ENCODE peak calls at places on chromosomes 7 and 10, in five cellular contexts. One of them, this sample, is unnamed.
A peak's percentile ranks its signal among the peaks of the same experiment; 100 is the strongest.

GRCh38 chr10:78173360-78174020 is 139.8 kb downstream of the RPS24 start:
- DNase-seq in NCI-H526 treated with DMSO at 0.1 percent for 48 hours: no peak
- DNase-seq in GM10248: no peak
- DNase-seq in GM23248: peak; percentile 61
- DNase-seq in stimulated activated CD4-positive, alpha-beta T cell treated with anti-CD3 and anti-CD28 coated beads, Interleukin-1b, Interleukin-23, amount 100 ng/mL, for 1 hour: no peak
- DNase-seq in this sample: peak; percentile 37

GRCh38 chr10:34520084-34520483 is 295.0 kb downstream of the PARD3 start:
- DNase-seq in GM23248: no peak
- DNase-seq in NCI-H526 treated with DMSO at 0.1 percent for 48 hours: no peak
- DNase-seq in stimulated activated CD4-positive, alpha-beta T cell treated with anti-CD3 and anti-CD28 coated beads, Interleukin-1b, Interleukin-23, amount 100 ng/mL, for 1 hour: no peak
- DNase-seq in GM10248: no peak
- DNase-seq in this sample: no peak

GRCh38 chr7:139776486-139777303 is 1.1 kb downstream of the HIPK2 start:
- DNase-seq in NCI-H526 treated with DMSO at 0.1 percent for 48 hours: peak; percentile 70
- DNase-seq in GM10248: peak; percentile 34
- DNase-seq in stimulated activated CD4-positive, alpha-beta T cell treated with anti-CD3 and anti-CD28 coated beads, Interleukin-1b, Interleukin-23, amount 100 ng/mL, for 1 hour: no peak
- DNase-seq in GM23248: peak; percentile 76
- DNase-seq in this sample: peak; percentile 52

GRCh38 chr7:78769551-78770101 is 683.8 kb downstream of the MAGI2 start:
- DNase-seq in NCI-H526 treated with DMSO at 0.1 percent for 48 hours: peak; percentile 48
- DNase-seq in GM23248: peak; percentile 56
- DNase-seq in GM10248: peak; percentile 26
- DNase-seq in stimulated activated CD4-positive, alpha-beta T cell treated with anti-CD3 and anti-CD28 coated beads, Interleukin-1b, Interleukin-23, amount 100 ng/mL, for 1 hour: no peak
- DNase-seq in this sample: peak; percentile 11

GRCh38 chr7:69645683-69646082 is 47.4 kb downstream of the AUTS2 start:
- DNase-seq in stimulated activated CD4-positive, alpha-beta T cell treated with anti-CD3 and anti-CD28 coated beads, Interleukin-1b, Interleukin-23, amount 100 ng/mL, for 1 hour: no peak
- DNase-seq in NCI-H526 treated with DMSO at 0.1 percent for 48 hours: no peak
- DNase-seq in GM23248: no peak
- DNase-seq in GM10248: no peak
- DNase-seq in this sample: no peak

GRCh38 chr7:40674316-40674715 is 539.5 kb downstream of the SUGCT start:
- DNase-seq in stimulated activated CD4-positive, alpha-beta T cell treated with anti-CD3 and anti-CD28 coated beads, Interleukin-1b, Interleukin-23, amount 100 ng/mL, for 1 hour: no peak
- DNase-seq in GM10248: no peak
- DNase-seq in GM23248: no peak
- DNase-seq in NCI-H526 treated with DMSO at 0.1 percent for 48 hours: no peak
- DNase-seq in this sample: no peak

GRCh38 chr10:32155075-32155516 is 98.9 kb upstream of the KIF5B start:
- DNase-seq in stimulated activated CD4-positive, alpha-beta T cell treated with anti-CD3 and anti-CD28 coated beads, Interleukin-1b, Interleukin-23, amount 100 ng/mL, for 1 hour: no peak
- DNase-seq in GM10248: no peak
- DNase-seq in GM23248: peak; percentile 84
- DNase-seq in NCI-H526 treated with DMSO at 0.1 percent for 48 hours: no peak
- DNase-seq in this sample: peak; percentile 33

GRCh38 chr10:130764651-130765050 is 546.9 kb downstream of the TCERG1L start:
- DNase-seq in GM23248: no peak
- DNase-seq in NCI-H526 treated with DMSO at 0.1 percent for 48 hours: no peak
- DNase-seq in GM10248: no peak
- DNase-seq in stimulated activated CD4-positive, alpha-beta T cell treated with anti-CD3 and anti-CD28 coated beads, Interleukin-1b, Interleukin-23, amount 100 ng/mL, for 1 hour: no peak
- DNase-seq in this sample: no peak

GRCh38 chr7:33644489-33644888 is 260.9 kb upstream of the BMPER start:
- DNase-seq in stimulated activated CD4-positive, alpha-beta T cell treated with anti-CD3 and anti-CD28 coated beads, Interleukin-1b, Interleukin-23, amount 100 ng/mL, for 1 hour: no peak
- DNase-seq in GM10248: no peak
- DNase-seq in GM23248: peak; percentile 29
- DNase-seq in NCI-H526 treated with DMSO at 0.1 percent for 48 hours: no peak
- DNase-seq in this sample: no peak

GRCh38 chr7:78734626-78735025 is 718.8 kb downstream of the MAGI2 start:
- DNase-seq in stimulated activated CD4-positive, alpha-beta T cell treated with anti-CD3 and anti-CD28 coated beads, Interleukin-1b, Interleukin-23, amount 100 ng/mL, for 1 hour: no peak
- DNase-seq in NCI-H526 treated with DMSO at 0.1 percent for 48 hours: no peak
- DNase-seq in GM10248: no peak
- DNase-seq in GM23248: no peak
- DNase-seq in this sample: no peak

GRCh38 chr10:132057191-132057681 is 8.5 kb upstream of the JAKMIP3 start:
- DNase-seq in NCI-H526 treated with DMSO at 0.1 percent for 48 hours: no peak
- DNase-seq in GM10248: no peak
- DNase-seq in stimulated activated CD4-positive, alpha-beta T cell treated with anti-CD3 and anti-CD28 coated beads, Interleukin-1b, Interleukin-23, amount 100 ng/mL, for 1 hour: no peak
- DNase-seq in GM23248: no peak
- DNase-seq in this sample: no peak

GRCh38 chr7:39589323-39590111 is 23.3 kb downstream of the YAE1 start:
- DNase-seq in GM10248: peak; percentile 52
- DNase-seq in stimulated activated CD4-positive, alpha-beta T cell treated with anti-CD3 and anti-CD28 coated beads, Interleukin-1b, Interleukin-23, amount 100 ng/mL, for 1 hour: no peak
- DNase-seq in NCI-H526 treated with DMSO at 0.1 percent for 48 hours: peak; percentile 38
- DNase-seq in GM23248: peak; percentile 87
- DNase-seq in this sample: peak; percentile 68

GRCh38 chr7:25722856-25723255 is 429.1 kb upstream of the NFE2L3 start:
- DNase-seq in GM23248: no peak
- DNase-seq in GM10248: no peak
- DNase-seq in NCI-H526 treated with DMSO at 0.1 percent for 48 hours: no peak
- DNase-seq in stimulated activated CD4-positive, alpha-beta T cell treated with anti-CD3 and anti-CD28 coated beads, Interleukin-1b, Interleukin-23, amount 100 ng/mL, for 1 hour: no peak
- DNase-seq in this sample: no peak

GRCh38 chr7:1669486-1669951 is 558 bp upstream of the ELFN1 start:
- DNase-seq in NCI-H526 treated with DMSO at 0.1 percent for 48 hours: no peak
- DNase-seq in GM23248: no peak
- DNase-seq in GM10248: peak; percentile 27
- DNase-seq in stimulated activated CD4-positive, alpha-beta T cell treated with anti-CD3 and anti-CD28 coated beads, Interleukin-1b, Interleukin-23, amount 100 ng/mL, for 1 hour: no peak
- DNase-seq in this sample: no peak

GRCh38 chr10:116888380-116889055 is 39.2 kb downstream of the ENO4 start:
- DNase-seq in GM23248: peak; percentile 91
- DNase-seq in stimulated activated CD4-positive, alpha-beta T cell treated with anti-CD3 and anti-CD28 coated beads, Interleukin-1b, Interleukin-23, amount 100 ng/mL, for 1 hour: no peak
- DNase-seq in GM10248: no peak
- DNase-seq in NCI-H526 treated with DMSO at 0.1 percent for 48 hours: no peak
- DNase-seq in this sample: peak; percentile 84

GRCh38 chr10:124628676-124629021 is 115.5 kb downstream of the FAM53B start:
- DNase-seq in stimulated activated CD4-positive, alpha-beta T cell treated with anti-CD3 and anti-CD28 coated beads, Interleukin-1b, Interleukin-23, amount 100 ng/mL, for 1 hour: no peak
- DNase-seq in GM10248: no peak
- DNase-seq in GM23248: no peak
- DNase-seq in NCI-H526 treated with DMSO at 0.1 percent for 48 hours: no peak
- DNase-seq in this sample: no peak